ENCODE peak calls at places on chromosomes 11 and 22, in five cellular contexts. K is H1, I is GM12891, Z is K562, N is GM12878. Y is an unnamed sample.

GRCh38 chr11:125132586-125132985 is 21.2 kb upstream of the TMEM218 start:
- DNase-seq in I (no peak), K (no peak), N (no peak), Z (no peak), Y (no peak)

GRCh38 chr11:72685560-72686480 is 11.6 kb upstream of the PDE2A start:
- DNase-seq in Z (no peak), N (no peak), K (no peak), I (no peak), Y (no peak)

GRCh38 chr11:86673055-86673843 is 833 bp upstream of the ME3 start:
- DNase-seq in K (no peak), I (no peak), N (no peak), Z (no peak), Y (no peak)

GRCh38 chr22:50197856-50198623 is 2.8 kb upstream of the SELENOO start:
- DNase-seq in Z (no peak), K (no peak), I (no peak), N (no peak), Y (no peak)

GRCh38 chr11:48228761-48229160 is 12.2 kb downstream of the OR4B1 start:
- DNase-seq in Z (no peak), K (no peak), N (no peak), I (no peak), Y (no peak)

GRCh38 chr11:14894657-14895598 is 2.9 kb upstream of the CYP2R1 start:
- DNase-seq in Z (peak; percentile 45), N (no peak), I (no peak), K (no peak), Y (no peak)

GRCh38 chr11:9616858-9617257 is 43.4 kb downstream of the WEE1 start:
- DNase-seq in N (no peak), Z (no peak), K (no peak), I (no peak), Y (no peak)

GRCh38 chr11:125141686-125142535 is 22.6 kb upstream of the PKNOX2 start:
- DNase-seq in N (no peak), I (peak; percentile 60), K (peak; percentile 97), Z (peak; percentile 70), Y (peak; percentile 52)

GRCh38 chr22:37211853-37212173 is 464 bp downstream of the SSTR3 start:
- DNase-seq in N (no peak), Z (no peak), K (no peak), I (no peak), Y (no peak)

GRCh38 chr11:112226062-112226921 is at the start of gene PTS:
- DNase-seq in I (peak; percentile 92), K (peak; percentile 82), N (peak; percentile 64), Z (peak; percentile 96), Y (peak; percentile 90)

GRCh38 chr11:112223754-112224532 is 2.3 kb upstream of the PTS start:
- DNase-seq in N (no peak), K (no peak), I (no peak), Z (no peak), Y (no peak)

GRCh38 chr11:112227471-112227870 is 1.2 kb downstream of the PTS start:
- DNase-seq in I (no peak), Z (no peak), K (no peak), N (no peak), Y (no peak)

GRCh38 chr11:112227002-112227401 is 774 bp downstream of the PTS start:
- DNase-seq in N (no peak), I (no peak), Z (peak; percentile 52), K (no peak), Y (no peak)

DNA sequence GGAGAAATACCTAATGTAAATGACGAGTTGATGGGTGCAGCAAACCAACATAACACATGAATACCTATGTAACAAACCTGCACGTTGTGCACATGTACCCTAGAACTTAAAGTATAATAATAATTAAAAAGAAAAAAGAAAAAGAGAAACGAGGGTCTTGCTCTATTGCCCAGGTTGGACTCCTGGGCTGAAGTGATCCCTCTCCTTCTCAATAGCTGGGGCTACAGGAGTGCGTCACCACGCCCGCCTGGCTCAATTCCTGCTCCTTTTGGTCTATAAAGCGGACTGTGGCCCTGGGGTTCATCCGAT is 521 bp upstream of the PTS start:
- DNase-seq in I (no peak), Z (no peak), K (no peak), N (no peak), Y (no peak)
- TF ChIP-seq TAF1 in I (no peak), Z (no peak), K (no peak), N (no peak), Y (no peak)

GRCh38 chr11:79896258-79896657 is 455.4 kb upstream of the TENM4 start:
- DNase-seq in K (no peak), Z (no peak), I (no peak), N (no peak), Y (no peak)

GRCh38 chr11:79894111-79894510 is 453.3 kb upstream of the TENM4 start:
- DNase-seq in N (no peak), Z (no peak), I (no peak), K (no peak), Y (no peak)
- TF ChIP-seq POLR2A in N (no peak), Z (no peak), I (no peak), K (no peak), Y (no peak)

DNA sequence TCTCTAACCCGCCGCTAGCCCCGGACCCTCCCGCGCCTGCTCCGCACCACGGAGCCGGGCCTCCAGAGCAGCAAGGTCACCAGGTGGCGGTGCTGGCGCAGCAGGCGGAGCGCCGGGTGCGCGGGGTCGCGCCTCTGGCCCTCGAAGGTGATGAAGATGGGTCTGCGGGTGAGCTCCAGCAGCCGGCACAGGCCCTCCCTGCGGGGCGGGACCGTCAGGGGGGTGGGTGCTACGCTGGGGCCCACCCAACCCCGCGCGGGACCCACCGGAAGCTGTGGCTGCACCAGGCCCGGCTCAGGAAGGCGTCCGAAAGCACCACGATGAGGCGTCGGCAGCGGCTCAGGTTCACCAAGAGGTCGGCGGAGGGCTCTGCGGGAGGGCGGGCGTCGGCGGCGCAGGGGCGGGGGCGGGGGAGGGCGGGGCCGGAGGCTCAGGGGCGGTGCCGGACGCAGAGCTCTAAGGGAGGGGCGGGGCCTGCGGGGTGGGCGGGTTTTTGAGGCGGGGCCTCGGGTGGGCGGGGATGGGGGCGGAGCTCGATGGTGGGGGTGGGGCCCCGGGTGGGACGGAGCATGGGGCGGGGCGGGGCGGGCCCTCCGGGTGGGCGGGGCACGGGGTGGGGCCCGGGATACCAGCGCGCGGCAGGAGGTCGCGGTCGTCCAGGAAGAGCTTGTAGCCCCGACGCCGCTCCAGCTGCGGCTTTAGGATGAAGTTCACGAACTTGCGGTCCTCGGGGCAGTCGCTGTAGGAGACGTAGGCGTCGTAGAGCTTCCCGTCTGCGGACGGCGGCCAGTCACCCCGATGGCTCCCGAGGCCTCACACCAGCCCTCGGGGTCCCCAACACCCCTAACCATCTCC is 7.8 kb downstream of the SIGIRR start:
- DNase-seq in K (peak; percentile 88), N (peak; percentile 37), Z (peak; percentile 95), I (peak; percentile 98), Y (peak; percentile 94)
- TF ChIP-seq POLR2AphosphoS5 in K (no peak), N (no peak), Z (no peak), I (no peak), Y (no peak)

DNA sequence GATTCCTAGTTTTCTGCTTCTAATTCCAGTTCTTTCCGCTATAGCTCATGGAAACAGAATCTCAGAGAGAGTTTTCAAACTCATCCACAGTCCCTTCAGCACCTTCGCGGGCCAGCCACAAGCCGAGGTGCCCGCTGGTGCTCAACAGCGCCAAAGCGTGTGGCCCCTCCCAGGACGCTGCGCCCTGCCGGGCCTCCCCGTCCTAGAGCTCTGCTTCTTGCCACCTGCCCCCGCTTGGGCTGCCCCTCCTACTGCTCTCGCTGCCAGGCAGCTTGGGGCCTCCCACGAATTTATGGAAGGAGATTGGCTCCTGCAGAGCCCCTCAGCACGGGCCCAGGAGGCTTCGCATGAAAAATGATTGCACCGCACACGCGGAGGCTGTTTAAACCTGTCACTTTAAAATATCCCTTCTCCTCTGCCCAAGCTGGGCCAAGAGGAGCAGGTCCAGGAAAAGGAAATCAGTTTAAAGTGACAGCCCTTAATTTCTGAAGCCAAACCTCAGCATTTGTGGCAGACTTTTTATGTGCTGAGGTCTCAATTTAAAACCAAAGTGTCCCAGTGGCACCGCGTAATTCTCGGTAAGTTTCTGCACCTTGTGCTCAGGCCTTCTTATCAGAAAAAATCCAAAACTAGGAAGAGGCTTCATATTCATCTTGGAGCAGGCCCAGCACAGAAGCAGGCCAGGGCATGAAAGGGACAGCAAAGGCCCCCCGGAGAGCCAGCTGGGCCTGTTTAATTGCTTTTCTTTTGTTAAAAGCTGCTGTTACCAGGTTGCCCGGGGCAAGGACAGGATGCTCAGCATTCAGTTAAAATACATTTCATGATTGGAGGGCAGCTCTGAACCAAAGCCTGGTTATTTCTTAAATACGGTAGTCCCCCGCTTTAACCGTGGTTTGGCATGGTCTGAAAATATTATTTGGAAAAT is 303.6 kb downstream of the OPCML start:
- DNase-seq in I (no peak), K (peak; percentile 81), Z (no peak), N (no peak), Y (no peak)
- TF ChIP-seq TAF1 in I (no peak), K (no peak), Z (no peak), N (no peak), Y (no peak)

GRCh38 chr11:59615132-59615636 is 390 bp downstream of the OSBP start:
- DNase-seq in Z (peak; percentile 37), N (no peak), I (peak; percentile 24), K (peak; percentile 62), Y (no peak)

GRCh38 chr11:59614277-59615131 is 1.1 kb downstream of the OSBP start:
- DNase-seq in K (no peak), Z (peak; percentile 32), N (no peak), I (no peak), Y (no peak)

GRCh38 chr11:59616396-59616982 is 915 bp upstream of the OSBP start:
- DNase-seq in N (no peak), I (no peak), K (no peak), Z (peak; percentile 17), Y (no peak)

GRCh38 chr11:59617876-59618275 is 2.3 kb upstream of the OSBP start:
- DNase-seq in K (no peak), Z (no peak), I (no peak), N (no peak), Y (no peak)

DNA sequence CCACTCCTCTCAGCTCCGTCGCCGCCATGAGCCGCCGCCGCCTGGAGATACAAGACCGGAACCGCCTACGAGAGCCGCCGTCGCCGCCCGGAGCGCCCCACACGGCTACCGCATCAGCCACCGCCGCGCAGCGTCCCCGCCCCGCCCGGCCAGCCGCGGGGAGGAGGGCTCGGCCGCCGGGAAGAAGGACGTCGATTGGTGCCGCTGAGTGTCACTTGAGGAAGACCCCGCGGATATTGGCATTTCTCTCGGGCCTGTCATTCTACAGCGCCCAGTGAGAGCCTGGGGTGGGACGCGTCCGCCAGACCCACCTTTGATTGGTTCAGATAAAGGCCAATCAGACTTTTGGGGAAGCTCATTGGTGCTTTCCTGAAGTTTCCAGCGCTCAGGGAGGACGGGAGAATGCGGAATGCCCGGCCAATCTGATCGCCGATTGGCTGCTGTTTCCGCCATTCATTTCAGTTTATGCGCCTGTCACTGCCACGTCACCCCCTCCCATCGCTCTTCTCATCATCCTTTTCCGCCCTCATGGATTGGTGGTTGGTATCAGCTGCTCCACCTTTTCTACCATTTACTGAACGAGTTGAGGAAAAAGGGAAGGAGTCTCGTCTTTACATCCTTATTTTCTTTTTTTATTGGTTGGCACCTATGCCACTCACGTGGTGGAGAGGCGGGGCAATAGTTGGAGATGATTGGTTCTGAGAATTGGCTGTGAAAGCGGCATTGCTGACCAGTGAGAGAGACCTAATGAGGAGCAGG is at the start of gene OSBP:
- DNase-seq in N (peak; percentile 100), Z (peak; percentile 99), K (peak; percentile 95), I (peak; percentile 86), Y (peak; percentile 89)
- TF ChIP-seq POLR2A in N (peak; percentile 89), Z (peak; percentile 72), K (peak; percentile 36), I (peak; percentile 19), Y (peak; percentile 74)